ENCODE peak calls at places on chromosomes 13 and 19, in nine cellular contexts. X, I, R, V, F, O, J, W and A are unnamed samples. For H3K27me3 and H3K4me1, the result is how much of the 10 kb centered on the place peaks cover.

GRCh38 chr13:103067751-103068563 is 1.7 kb upstream of the SLC10A2 start:
- DNase-seq in F (no peak), V (peak), R (no peak), X (no peak), W (no peak), I (peak), O (no peak), J (no peak), A (peak)

GRCh38 chr13:73428137-73428536 is 369.3 kb downstream of the KLF5 start:
- DNase-seq in R (no peak), W (no peak), X (no peak), J (no peak), O (no peak), V (peak), I (peak), F (no peak), A (no peak)

GRCh38 chr13:79435549-79435948 is 29.5 kb upstream of the RBM26 start:
- DNase-seq in W (no peak), I (peak), X (no peak), J (no peak), F (no peak), V (no peak), R (no peak), O (no peak), A (peak)

GRCh38 chr13:108215428-108215827 is at the start of gene LIG4:
- DNase-seq in O (peak), X (peak), V (peak), J (peak), I (peak), F (peak), R (peak), W (peak), A (peak)

GRCh38 chr19:9151367-9151766 is 11.2 kb downstream of the ZNF317 start:
- DNase-seq in W (no peak), I (no peak), O (no peak), J (no peak), V (no peak), X (no peak), R (no peak), F (no peak), A (no peak)

GRCh38 chr13:110653851-110654250 is 38.5 kb downstream of the NAXD start:
- DNase-seq in W (no peak), I (no peak), X (no peak), R (no peak), J (no peak), V (no peak), O (no peak), F (no peak), A (no peak)

GRCh38 chr19:38852231-38853044 is 2.7 kb upstream of the HNRNPL start:
- DNase-seq in X (peak), J (peak), I (peak), O (peak), R (peak), W (peak), V (peak), F (peak), A (no peak)

GRCh38 chr13:76937416-76937815 is 10.9 kb upstream of the ACOD1 start:
- DNase-seq in V (peak), X (no peak), R (no peak), W (no peak), O (no peak), I (peak), F (no peak), J (no peak), A (peak)

GRCh38 chr19:33387351-33388230 is 14.1 kb downstream of the CEBPG start:
- DNase-seq in I (no peak), R (no peak), X (no peak), W (no peak), F (no peak), O (no peak), J (no peak), V (no peak), A (no peak)

GRCh38 chr13:58712191-58712590 is 1080.6 kb downstream of the PCDH17 start:
- DNase-seq in R (no peak), X (no peak), F (no peak), O (no peak), I (no peak), J (no peak), W (no peak), V (no peak), A (no peak)

GRCh38 chr19:2533686-2534085 is 57.8 kb downstream of the GADD45B start:
- DNase-seq in R (no peak), W (no peak), I (peak), V (no peak), F (no peak), X (no peak), J (no peak), O (no peak), A (peak)

GRCh38 chr19:1248454-1249297 is at the start of gene MIDN:
- DNase-seq in V (peak), R (peak), X (no peak), F (peak), I (peak), O (peak), W (peak), J (peak), A (peak)

GRCh38 chr19:1773173-1773572 is 19.9 kb downstream of the ONECUT3 start:
- DNase-seq in X (no peak), V (no peak), F (no peak), I (peak), J (no peak), R (no peak), O (no peak), W (no peak), A (no peak)

GRCh38 chr19:20928371-20928770 is 5.3 kb downstream of the ZNF85 start:
- DNase-seq in V (no peak), O (no peak), J (no peak), W (no peak), I (no peak), F (no peak), R (no peak), X (no peak), A (no peak)

GRCh38 chr19:1361601-1362384 is 21.9 kb upstream of the NDUFS7 start:
- DNase-seq in X (no peak), O (no peak), F (no peak), W (no peak), R (no peak), J (no peak), I (peak), V (no peak), A (peak)

GRCh38 chr13:107370036-107370785 is 802.3 kb upstream of the ARGLU1 start:
- DNase-seq in R (no peak), W (no peak), X (no peak), O (no peak), J (no peak), F (no peak), V (no peak), I (peak), A (peak)

GRCh38 chr19:45630463-45630862 is 8.7 kb downstream of the EML2 start:
- DNase-seq in W (no peak), F (no peak), R (no peak), X (no peak), V (peak), O (no peak), J (no peak), I (peak), A (no peak)

GRCh38 chr13:31310781-31311180 is 111.0 kb downstream of the B3GLCT start:
- DNase-seq in F (peak), O (no peak), W (no peak), I (no peak), J (no peak), V (no peak), X (no peak), R (peak), A (no peak)

GRCh38 chr13:30727491-30728350 is 7.6 kb upstream of the ALOX5AP start:
- DNase-seq in O (no peak), R (no peak), V (no peak), J (no peak), F (no peak), W (no peak), I (no peak), X (no peak), A (no peak)

GRCh38 chr19:1868971-1869370 is 5.6 kb upstream of the KLF16 start:
- DNase-seq in V (no peak), W (no peak), J (no peak), X (no peak), F (no peak), O (no peak), R (no peak), I (no peak), A (no peak)

GRCh38 chr13:78045916-78046315 is 127.3 kb upstream of the EDNRB start:
- DNase-seq in F (no peak), J (no peak), V (no peak), I (no peak), X (no peak), O (no peak), W (no peak), R (no peak), A (no peak)

GRCh38 chr13:27619093-27619705 is 1.1 kb downstream of the LNX2 start:
- DNase-seq in J (no peak), I (peak), R (no peak), O (no peak), V (no peak), W (no peak), X (no peak), F (peak), A (no peak)

GRCh38 chr13:111202745-111203144 is 87.6 kb downstream of the ARHGEF7 start:
- DNase-seq in X (no peak), F (no peak), W (peak), V (peak), R (peak), J (no peak), O (no peak), I (peak), A (peak)

GRCh38 chr19:48890551-48890950 is 8.0 kb downstream of the TULP2 start:
- DNase-seq in X (no peak), O (no peak), R (no peak), V (no peak), J (no peak), I (no peak), F (no peak), W (no peak), A (no peak)

GRCh38 chr13:101773062-101773461 is 320.6 kb downstream of the ITGBL1 start:
- DNase-seq in V (no peak), J (no peak), W (no peak), F (no peak), O (no peak), X (no peak), I (no peak), R (no peak), A (no peak)

GRCh38 chr13:40271931-40272775 is 394.3 kb downstream of the FOXO1 start:
- DNase-seq in X (peak), W (peak), J (peak), F (peak), V (peak), I (peak), R (no peak), O (no peak), A (no peak)

GRCh38 chr19:567296-567900 is 5.0 kb upstream of the BSG start:
- DNase-seq in F (no peak), I (no peak), R (no peak), O (no peak), W (no peak), J (no peak), V (no peak), X (no peak), A (no peak)

GRCh38 chr19:40234429-40235237 is 8.1 kb upstream of the CCNP start:
- DNase-seq in V (no peak), W (no peak), F (no peak), I (no peak), X (no peak), J (no peak), R (no peak), O (peak), A (no peak)

GRCh38 chr19:31264379-31264778 is 84.9 kb downstream of the TSHZ3 start:
- DNase-seq in O (no peak), R (no peak), I (no peak), X (no peak), J (peak), W (peak), F (no peak), V (no peak), A (no peak)

GRCh38 chr13:95185851-95186250 is 115.4 kb downstream of the ABCC4 start:
- DNase-seq in R (peak), F (no peak), I (no peak), O (no peak), W (no peak), J (no peak), X (no peak), V (no peak), A (peak)

GRCh38 chr13:90868321-90868920 is 479.1 kb upstream of the MIR17HG start:
- DNase-seq in R (no peak), F (peak), I (peak), J (no peak), X (no peak), V (peak), O (no peak), W (no peak), A (peak)

GRCh38 chr19:17347361-17347760 is 10.0 kb downstream of the GTPBP3 start:
- DNase-seq in X (no peak), V (no peak), W (peak), O (no peak), I (no peak), J (no peak), R (no peak), F (no peak), A (peak)

GRCh38 chr19:16301999-16302694 is 22.5 kb upstream of the KLF2 start:
- DNase-seq in R (peak), W (no peak), F (no peak), I (peak), V (peak), X (no peak), J (no peak), O (no peak), A (no peak)

GRCh38 chr19:38869836-38870607 is 8.1 kb downstream of the RINL start:
- DNase-seq in W (peak), F (peak), O (peak), V (peak), R (peak), I (no peak), J (peak), X (no peak), A (peak)

DNA sequence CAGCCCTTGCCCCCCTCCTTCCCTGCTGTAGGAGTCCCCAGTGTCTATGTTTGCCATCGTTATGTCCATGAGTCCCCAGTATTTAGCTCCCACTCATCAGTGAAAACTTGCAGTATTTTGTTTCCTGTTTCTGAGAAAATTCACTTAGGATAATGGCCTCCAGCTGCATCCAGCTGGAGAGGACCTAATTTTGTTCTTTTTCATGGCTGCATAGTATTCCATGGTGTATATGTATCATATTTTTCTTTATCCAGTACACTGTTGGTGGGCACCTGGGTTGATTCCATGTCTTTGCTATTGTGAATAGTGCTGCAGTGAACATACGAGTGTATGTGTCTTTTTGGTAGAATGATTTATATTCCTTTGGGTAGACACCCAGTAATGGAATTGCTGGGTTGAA is 18.0 kb upstream of the POP4 start:
- DNase-seq in V (no peak), F (no peak), W (no peak), R (no peak), O (no peak), I (no peak), J (no peak), X (no peak), A (no peak)
- H3K27me3 ChIP-seq in V (under half), F (under half), W (under half), R (under half), O (under half), I (under half), J (under half), X (under half), A (half or more)

GRCh38 chr13:51632643-51633357 is 48.5 kb downstream of the WDFY2 start:
- DNase-seq in I (no peak), X (no peak), V (no peak), O (no peak), F (peak), W (no peak), R (no peak), J (no peak), A (no peak)
- H3K4me1 ChIP-seq in I (under half), X (under half), V (under half), O (under half), F (under half), W (under half), R (under half), J (under half), A (under half)

GRCh38 chr13:99986751-99987150 is 5.2 kb downstream of the ZIC2 start:
- DNase-seq in J (no peak), W (no peak), X (no peak), V (no peak), F (no peak), R (no peak), O (no peak), I (no peak), A (no peak)

GRCh38 chr13:99987180-99988047 is 5.8 kb downstream of the ZIC2 start:
- DNase-seq in I (no peak), X (no peak), J (no peak), O (peak), F (no peak), V (no peak), R (no peak), W (no peak), A (peak)

GRCh38 chr13:99989376-99990044 is 7.9 kb downstream of the ZIC2 start:
- DNase-seq in V (no peak), X (no peak), R (no peak), W (no peak), F (no peak), O (no peak), I (no peak), J (no peak), A (no peak)

GRCh38 chr13:99990045-99990977 is 8.7 kb downstream of the ZIC2 start:
- DNase-seq in F (no peak), R (no peak), W (no peak), I (no peak), X (no peak), V (no peak), J (no peak), O (no peak), A (no peak)

DNA sequence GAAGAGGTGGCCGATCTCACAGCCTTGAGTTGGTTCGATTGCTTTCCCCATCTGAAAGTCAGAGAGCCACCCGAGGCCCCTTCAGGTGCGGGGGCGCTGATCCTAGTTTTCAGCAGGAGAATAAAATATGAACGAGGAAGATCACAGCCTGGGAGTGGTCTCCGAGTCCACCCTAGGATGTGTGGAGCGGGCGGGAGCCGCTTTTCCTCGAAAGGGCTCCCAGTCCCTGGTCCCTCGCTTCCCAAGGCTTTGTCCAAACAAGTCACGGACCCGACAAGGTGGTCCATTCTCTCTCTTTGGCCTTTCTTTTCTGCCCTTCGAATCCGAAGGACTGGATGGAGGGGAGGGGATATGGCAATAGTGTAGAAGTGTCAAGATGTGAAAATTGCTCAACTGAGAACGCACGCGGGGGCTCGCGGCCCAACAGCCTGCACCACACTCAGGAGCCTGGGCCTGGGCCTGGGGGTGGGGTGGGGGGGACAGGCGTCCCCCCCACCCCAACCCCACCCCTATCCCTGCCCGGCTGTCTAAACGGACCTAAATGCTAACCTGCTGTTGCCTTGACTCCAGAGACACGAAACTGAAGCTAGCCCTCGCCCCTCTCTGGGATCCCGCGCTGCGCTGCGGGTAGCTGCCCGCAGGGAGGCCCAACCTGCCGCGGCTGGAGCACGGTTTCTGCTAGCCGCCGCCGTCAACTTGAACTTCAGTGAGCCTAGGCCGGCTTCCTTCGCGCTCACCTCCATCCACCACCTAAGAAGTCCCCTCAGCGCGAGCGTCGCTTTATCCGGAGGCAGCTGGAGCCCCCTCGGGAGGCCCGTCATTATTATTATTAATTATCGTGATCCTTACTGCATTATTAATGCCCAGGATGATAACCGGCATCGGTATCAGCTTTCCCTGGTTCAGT is 7.1 kb downstream of the ZIC2 start:
- DNase-seq in X (no peak), R (no peak), W (no peak), F (no peak), V (no peak), O (no peak), I (no peak), J (no peak), A (peak)
- TF ChIP-seq CTCF in X (no peak), R (no peak), W (no peak), F (no peak), V (no peak), O (no peak), I (no peak), J (no peak), A (no peak)

GRCh38 chr13:22736084-22736767 is 444.6 kb upstream of the SGCG start:
- DNase-seq in V (no peak), R (no peak), F (no peak), O (no peak), W (no peak), X (no peak), J (no peak), I (no peak), A (no peak)
- H3K27me3 ChIP-seq in V (under half), R (under half), F (under half), O (under half), W (under half), X (under half), J (under half), I (under half), A (under half)

DNA sequence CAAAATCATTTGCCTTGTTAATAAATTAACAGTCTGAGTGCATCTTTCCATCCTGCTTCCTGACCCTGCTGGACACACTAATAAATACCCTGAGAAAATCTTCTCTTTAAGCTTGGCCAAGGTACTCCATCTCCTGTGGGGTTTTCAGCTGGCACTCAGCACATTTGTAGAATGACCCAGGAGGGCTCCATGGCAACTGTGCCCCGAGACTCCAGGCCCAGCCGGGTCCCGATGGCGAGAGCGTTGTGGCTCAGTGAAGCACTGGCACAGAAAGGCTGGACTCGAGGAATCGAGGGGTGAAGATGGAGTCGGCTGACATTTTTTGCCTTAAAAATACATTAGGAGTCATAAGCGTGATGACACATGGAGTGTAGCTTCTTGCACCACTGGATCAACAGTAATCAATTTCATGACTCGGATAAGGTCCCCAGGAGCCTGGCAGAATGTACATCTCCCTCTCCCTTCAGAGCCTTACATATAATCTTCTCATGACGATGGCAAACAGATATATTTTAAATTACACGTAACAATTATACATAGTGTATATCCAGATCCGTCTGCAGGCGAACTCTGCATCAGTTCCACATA is 85.4 kb downstream of the SLC7A1 start:
- DNase-seq in V (no peak), R (no peak), J (no peak), I (no peak), F (no peak), W (no peak), X (no peak), O (no peak), A (no peak)
- H3K4me1 ChIP-seq in V (under half), R (under half), J (under half), I (under half), F (under half), W (under half), X (under half), O (under half), A (under half)

GRCh38 chr13:113976711-113977684 is 3.1 kb upstream of the C13orf46 start:
- DNase-seq in R (no peak), W (no peak), V (no peak), J (peak), I (peak), O (peak), X (peak), F (peak), A (no peak)

GRCh38 chr13:113975416-113975815 is 1.5 kb upstream of the C13orf46 start:
- DNase-seq in O (peak), J (peak), W (no peak), F (no peak), I (no peak), V (no peak), R (no peak), X (peak), A (no peak)

GRCh38 chr13:113972451-113973217 is 1.2 kb downstream of the C13orf46 start:
- DNase-seq in J (peak), F (peak), X (peak), I (no peak), W (no peak), O (peak), V (no peak), R (no peak), A (no peak)

GRCh38 chr13:113973218-113974164 is at the start of gene C13orf46:
- DNase-seq in O (peak), F (peak), I (no peak), V (no peak), J (peak), R (no peak), W (no peak), X (peak), A (no peak)

GRCh38 chr13:113974304-113975281 is 717 bp upstream of the C13orf46 start:
- DNase-seq in F (no peak), V (no peak), W (no peak), O (peak), I (no peak), J (peak), X (peak), R (no peak), A (no peak)
- TF ChIP-seq CTCF in F (no peak), V (no peak), W (no peak), O (no peak), I (no peak), J (no peak), X (no peak), R (no peak), A (no peak)